ENCODE peak calls at places on chromosomes 13 and 19, in five cellular contexts. J, R, G, D and X are unnamed samples.

GRCh38 chr13:30862707-30863106 is 43.4 kb upstream of the MEDAG start:
- DNase-seq in J (peak; percentile 69), R (peak; percentile 76), G (peak; percentile 73), D (no peak), X (no peak)

GRCh38 chr13:109778102-109778542 is 8.3 kb downstream of the IRS2 start:
- DNase-seq in J (no peak), R (no peak), G (no peak), D (peak; percentile 35), X (no peak)

GRCh38 chr13:27917121-27917947 is 2.5 kb upstream of the PDX1 start:
- DNase-seq in J (no peak), R (no peak), G (peak; percentile 62), D (no peak), X (no peak)

GRCh38 chr13:101511766-101512165 is 59.3 kb downstream of the ITGBL1 start:
- DNase-seq in J (no peak), R (no peak), G (no peak), D (no peak), X (no peak)

GRCh38 chr19:372306-372890 is 27.8 kb upstream of the MIER2 start:
- DNase-seq in J (no peak), R (no peak), G (peak; percentile 36), D (peak; percentile 30), X (no peak)

GRCh38 chr19:53927745-53928144 is 18.7 kb downstream of the CACNG7 start:
- DNase-seq in J (no peak), R (no peak), G (peak; percentile 93), D (peak; percentile 51), X (no peak)

GRCh38 chr19:10517760-10518443 is 655 bp upstream of the S1PR5 start:
- DNase-seq in J (peak; percentile 78), R (no peak), G (peak; percentile 88), D (no peak), X (no peak)

GRCh38 chr13:98706446-98707110 is 45.9 kb downstream of the SLC15A1 start:
- DNase-seq in J (no peak), R (no peak), G (no peak), D (no peak), X (no peak)

GRCh38 chr19:35887197-35887596 is 13.1 kb downstream of the NFKBID start:
- DNase-seq in J (no peak), R (no peak), G (no peak), D (no peak), X (no peak)

GRCh38 chr19:47447470-47448359 is 24.0 kb downstream of the SLC8A2 start:
- DNase-seq in J (peak; percentile 68), R (peak; percentile 41), G (peak; percentile 99), D (peak; percentile 44), X (peak; percentile 30)

GRCh38 chr13:106376411-106377112 is 158.9 kb downstream of the EFNB2 start:
- DNase-seq in J (no peak), R (peak; percentile 36), G (peak; percentile 54), D (peak; percentile 95), X (peak; percentile 66)

DNA sequence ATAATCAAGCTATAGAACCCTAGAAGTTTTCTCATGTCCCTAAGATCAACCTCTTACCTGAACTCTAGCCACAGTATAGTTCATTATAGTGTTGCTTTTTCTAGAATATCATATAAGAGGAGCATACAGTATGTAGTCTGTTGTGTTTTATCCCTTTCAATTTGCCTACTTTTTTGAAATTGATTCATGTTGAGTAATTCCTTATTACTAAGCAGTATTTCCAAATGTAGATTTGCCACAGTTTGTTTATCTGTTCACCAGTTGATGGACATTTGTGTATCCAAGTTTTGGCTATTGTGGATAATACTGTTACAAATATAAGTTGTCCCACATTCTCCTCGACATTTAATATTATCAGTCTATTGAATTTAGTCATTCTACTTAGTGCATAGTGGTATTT is 138.0 kb downstream of the LMO7 start:
- DNase-seq in J (no peak), R (no peak), G (no peak), D (no peak), X (no peak)
- H3K4me1 ChIP-seq in J (no peaks in the 10 kb centered on the region), R (peaks cover 7% of the 10 kb centered on the region), G (no peaks in the 10 kb centered on the region), D (peaks cover 19% of the 10 kb centered on the region), X (no peaks in the 10 kb centered on the region)

GRCh38 chr19:11611730-11612129 is 14.4 kb downstream of the ZNF627 start:
- DNase-seq in J (no peak), R (no peak), G (no peak), D (no peak), X (no peak)
- H3K9me3 ChIP-seq in J (no peaks in the 10 kb centered on the region), R (peaks cover under 1% of the 10 kb centered on the region), G (peaks cover 77% of the 10 kb centered on the region), D (peaks cover 6% of the 10 kb centered on the region), X (peaks cover 1% of the 10 kb centered on the region)

GRCh38 chr13:35854286-35854685 is 276.9 kb downstream of the DCLK1 start:
- DNase-seq in J (no peak), R (no peak), G (no peak), D (no peak), X (no peak)
- H3K4me1 ChIP-seq in J (no peaks in the 10 kb centered on the region), R (peaks cover 6% of the 10 kb centered on the region), G (no peaks in the 10 kb centered on the region), D (peaks cover 8% of the 10 kb centered on the region), X (peaks cover 8% of the 10 kb centered on the region)

DNA sequence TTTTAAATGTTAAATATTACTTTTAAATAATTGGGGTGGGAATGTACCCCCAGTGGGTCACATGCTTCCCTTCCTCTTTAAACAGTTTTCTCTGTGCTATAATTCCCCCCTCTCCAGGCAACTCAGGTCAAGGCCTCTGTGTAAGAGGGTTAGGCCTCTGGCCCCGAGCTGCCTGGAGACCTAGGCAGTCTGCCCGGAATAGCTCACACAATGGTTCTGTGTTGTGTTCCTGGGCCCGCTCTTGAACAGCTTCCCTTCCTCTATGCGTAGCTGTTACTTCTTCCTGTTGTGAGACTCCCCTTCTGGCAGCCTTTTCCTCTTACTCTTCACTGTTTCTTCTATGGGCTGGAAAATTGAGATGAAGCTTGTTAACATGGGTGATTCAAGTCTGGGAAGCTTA is 14.8 kb upstream of the ZNF492 start:
- DNase-seq in J (no peak), R (no peak), G (no peak), D (no peak), X (no peak)
- H3K9me3 ChIP-seq in J (no peaks in the 10 kb centered on the region), R (no peaks in the 10 kb centered on the region), G (peaks cover 16% of the 10 kb centered on the region), D (peaks cover 3% of the 10 kb centered on the region), X (no peaks in the 10 kb centered on the region)

DNA sequence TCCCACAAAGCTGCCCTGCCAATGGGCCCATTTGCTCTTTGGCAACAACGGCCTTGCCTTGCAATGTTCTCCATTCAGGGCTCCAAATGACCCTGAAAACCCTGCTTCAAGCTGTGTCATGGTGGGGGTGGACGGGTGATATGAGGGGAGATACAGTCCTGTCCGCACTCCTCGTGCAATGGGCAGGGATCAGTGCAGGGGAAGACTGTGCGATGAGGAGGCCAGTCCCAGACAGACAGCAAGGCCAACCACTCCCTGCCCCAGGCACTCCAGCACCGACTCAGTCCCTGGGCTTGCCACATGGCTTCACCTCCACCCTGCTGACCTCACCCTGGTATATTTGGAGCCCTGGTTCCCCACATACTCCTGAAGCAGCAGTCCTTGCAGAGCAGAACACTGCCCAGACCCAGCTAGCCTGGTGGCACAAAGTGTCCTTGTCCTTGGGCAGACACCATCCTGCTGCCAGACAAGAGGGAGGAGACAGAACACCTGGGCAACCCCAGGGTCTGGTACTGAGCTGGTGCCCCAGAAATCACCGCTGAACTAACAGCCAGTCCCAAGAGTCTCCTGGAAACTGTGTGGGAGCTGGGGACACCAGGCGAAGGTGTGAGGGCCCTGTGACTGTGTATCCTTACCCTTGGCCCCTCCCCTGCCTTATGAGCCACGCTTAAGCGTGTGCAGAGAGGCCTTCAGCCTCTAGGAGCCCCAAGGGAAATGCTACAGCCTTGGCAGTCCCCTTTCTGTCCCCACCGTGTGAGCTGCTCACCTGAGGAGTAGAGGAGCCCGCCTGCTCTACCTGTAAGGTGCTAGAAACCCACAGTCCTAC is 9.1 kb upstream of the SLC35E1 start:
- DNase-seq in J (no peak), R (no peak), G (no peak), D (no peak), X (no peak)
- H3K4me1 ChIP-seq in J (peaks cover 14% of the 10 kb centered on the region), R (no peaks in the 10 kb centered on the region), G (peaks cover 8% of the 10 kb centered on the region), D (peaks cover 17% of the 10 kb centered on the region), X (peaks cover 37% of the 10 kb centered on the region)

GRCh38 chr13:110921695-110922094 is 6.8 kb upstream of the ANKRD10 start:
- DNase-seq in J (no peak), R (no peak), G (no peak), D (no peak), X (no peak)

GRCh38 chr13:110923086-110923485 is 8.2 kb upstream of the ANKRD10 start:
- DNase-seq in J (no peak), R (no peak), G (no peak), D (no peak), X (no peak)

GRCh38 chr13:110920038-110920437 is 5.2 kb upstream of the ANKRD10 start:
- DNase-seq in J (no peak), R (no peak), G (no peak), D (no peak), X (no peak)

GRCh38 chr13:110922506-110922905 is 7.6 kb upstream of the ANKRD10 start:
- DNase-seq in J (no peak), R (no peak), G (peak; percentile 53), D (no peak), X (no peak)

DNA sequence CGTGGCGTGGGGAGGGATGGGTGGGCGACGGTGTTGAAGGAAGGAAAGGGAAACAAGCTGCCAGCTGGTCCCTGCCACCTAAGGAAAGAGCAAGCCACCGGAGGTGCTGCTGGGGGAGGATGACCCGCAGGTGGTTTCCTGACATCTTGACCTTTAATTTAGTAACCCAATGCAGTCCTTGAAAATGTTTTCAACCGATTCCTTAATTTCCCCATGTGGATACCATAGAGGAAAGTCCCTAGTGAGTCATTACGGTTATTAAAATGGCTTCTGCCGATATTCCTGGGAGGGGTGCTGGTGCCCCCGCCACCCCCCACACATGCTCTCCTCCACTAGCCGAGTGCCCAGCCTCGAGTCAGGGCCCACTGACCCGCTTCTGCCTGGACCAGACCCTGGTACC is 6.3 kb upstream of the ANKRD10 start:
- DNase-seq in J (no peak), R (no peak), G (no peak), D (no peak), X (no peak)
- H3K9me3 ChIP-seq in J (no peaks in the 10 kb centered on the region), R (no peaks in the 10 kb centered on the region), G (no peaks in the 10 kb centered on the region), D (no peaks in the 10 kb centered on the region), X (no peaks in the 10 kb centered on the region)